ENCODE peak calls at places on chromosomes 4 and X, in five cellular contexts. One of them, this sample, is unnamed.

GRCh38 chrX:50770702-50771101 is 43.3 kb downstream of the SHROOM4 start:
- DNase-seq in mammary epithelial cell: peak; percentile 5
- DNase-seq in dorsolateral prefrontal cortex: no peak
- DNase-seq in ovary: no peak
- DNase-seq in psoas muscle: no peak
- DNase-seq in this sample: peak; percentile 78

GRCh38 chr4:174873931-174874330 is 44.2 kb upstream of the ADAM29 start:
- DNase-seq in ovary: no peak
- DNase-seq in dorsolateral prefrontal cortex: no peak
- DNase-seq in mammary epithelial cell: no peak
- DNase-seq in psoas muscle: no peak
- DNase-seq in this sample: no peak

GRCh38 chr4:107643021-107643420 is 77.0 kb downstream of the PAPSS1 start:
- DNase-seq in mammary epithelial cell: no peak
- DNase-seq in psoas muscle: no peak
- DNase-seq in dorsolateral prefrontal cortex: no peak
- DNase-seq in ovary: no peak
- DNase-seq in this sample: no peak

GRCh38 chrX:16765618-16766017 is 20.6 kb upstream of the TXLNG start:
- DNase-seq in mammary epithelial cell: no peak
- DNase-seq in dorsolateral prefrontal cortex: no peak
- DNase-seq in ovary: no peak
- DNase-seq in psoas muscle: no peak
- DNase-seq in this sample: no peak

GRCh38 chr4:169774466-169775445 is 17.0 kb upstream of the HPF1 start:
- DNase-seq in ovary: no peak
- DNase-seq in mammary epithelial cell: no peak
- DNase-seq in dorsolateral prefrontal cortex: no peak
- DNase-seq in psoas muscle: peak; percentile 49
- DNase-seq in this sample: no peak

GRCh38 chr4:137156054-137156453 is 376.2 kb downstream of the PCDH18 start:
- DNase-seq in mammary epithelial cell: peak; percentile 1
- DNase-seq in dorsolateral prefrontal cortex: no peak
- DNase-seq in psoas muscle: no peak
- DNase-seq in ovary: no peak
- DNase-seq in this sample: no peak

GRCh38 chrX:19889582-19890342 is 2.4 kb upstream of the SH3KBP1 start:
- DNase-seq in psoas muscle: no peak
- DNase-seq in mammary epithelial cell: peak; percentile 76
- DNase-seq in dorsolateral prefrontal cortex: no peak
- DNase-seq in ovary: peak; percentile 41
- DNase-seq in this sample: no peak

GRCh38 chrX:11406109-11406755 is 113.0 kb downstream of the AMELX start:
- DNase-seq in dorsolateral prefrontal cortex: no peak
- DNase-seq in mammary epithelial cell: peak; percentile 10
- DNase-seq in psoas muscle: no peak
- DNase-seq in ovary: no peak
- DNase-seq in this sample: no peak

GRCh38 chrX:40683245-40683644 is 35.9 kb upstream of the CXorf38 start:
- DNase-seq in dorsolateral prefrontal cortex: no peak
- DNase-seq in mammary epithelial cell: no peak
- DNase-seq in ovary: no peak
- DNase-seq in psoas muscle: no peak
- DNase-seq in this sample: no peak

GRCh38 chrX:9180623-9181022 is 146.7 kb upstream of the FAM9B start:
- DNase-seq in mammary epithelial cell: no peak
- DNase-seq in ovary: no peak
- DNase-seq in psoas muscle: no peak
- DNase-seq in dorsolateral prefrontal cortex: no peak
- DNase-seq in this sample: no peak

GRCh38 chr4:70943115-70943514 is 40.9 kb downstream of the MOB1B start:
- DNase-seq in dorsolateral prefrontal cortex: no peak
- DNase-seq in mammary epithelial cell: no peak
- DNase-seq in ovary: no peak
- DNase-seq in psoas muscle: no peak
- DNase-seq in this sample: no peak

GRCh38 chrX:69234624-69235023 is 69.4 kb upstream of the PJA1 start:
- DNase-seq in dorsolateral prefrontal cortex: no peak
- DNase-seq in psoas muscle: no peak
- DNase-seq in mammary epithelial cell: no peak
- DNase-seq in ovary: no peak
- DNase-seq in this sample: no peak

GRCh38 chr4:8310306-8310705 is 40.8 kb downstream of the HTRA3 start:
- DNase-seq in dorsolateral prefrontal cortex: peak; percentile 3
- DNase-seq in ovary: peak; percentile 16
- DNase-seq in mammary epithelial cell: no peak
- DNase-seq in psoas muscle: peak; percentile 48
- DNase-seq in this sample: peak; percentile 6

GRCh38 chrX:124413244-124413643 is 66.9 kb downstream of the SH2D1A start:
- DNase-seq in psoas muscle: no peak
- DNase-seq in mammary epithelial cell: no peak
- DNase-seq in ovary: no peak
- DNase-seq in dorsolateral prefrontal cortex: no peak
- DNase-seq in this sample: no peak

GRCh38 chr4:77821775-77822174 is 2.6 kb upstream of the CNOT6L start:
- DNase-seq in mammary epithelial cell: no peak
- DNase-seq in ovary: no peak
- DNase-seq in psoas muscle: no peak
- DNase-seq in dorsolateral prefrontal cortex: no peak
- DNase-seq in this sample: no peak

GRCh38 chr4:176792348-176793059 is at the start of gene VEGFC:
- DNase-seq in ovary: peak; percentile 68
- DNase-seq in dorsolateral prefrontal cortex: peak; percentile 42
- DNase-seq in psoas muscle: peak; percentile 78
- DNase-seq in mammary epithelial cell: peak; percentile 73
- DNase-seq in this sample: peak; percentile 51
- H3K27ac ChIP-seq in ovary: peak within 1 kb of the TSS; percentile 74
- H3K27ac ChIP-seq in dorsolateral prefrontal cortex: no peak within 1 kb of the TSS
- H3K27ac ChIP-seq in psoas muscle: peak within 1 kb of the TSS; percentile 83
- H3K27ac ChIP-seq in mammary epithelial cell: peak within 1 kb of the TSS; percentile 73
- H3K27ac ChIP-seq in this sample: peak within 1 kb of the TSS; percentile 92

DNA sequence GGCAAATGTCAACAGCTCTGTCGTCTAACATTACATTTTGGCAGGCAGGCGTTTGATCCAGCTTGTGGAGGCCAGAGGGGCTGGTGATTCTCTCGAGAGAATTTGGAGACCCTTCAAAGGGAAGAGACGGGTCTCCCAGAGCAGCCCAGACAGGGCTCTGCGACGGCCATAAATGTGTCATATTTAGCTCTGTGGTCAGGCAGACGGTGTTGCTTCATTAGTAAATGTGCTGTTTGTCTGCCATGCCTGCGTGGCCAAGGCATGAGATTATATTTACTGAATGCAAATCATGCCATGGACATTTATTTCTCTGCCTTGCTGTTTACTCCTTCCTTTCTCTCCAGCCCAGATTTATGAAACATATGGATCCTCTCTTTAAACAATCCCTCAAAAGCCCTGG is 68.8 kb downstream of the SORCS2 start:
- DNase-seq in dorsolateral prefrontal cortex: no peak
- DNase-seq in ovary: no peak
- DNase-seq in mammary epithelial cell: no peak
- DNase-seq in psoas muscle: no peak
- DNase-seq in this sample: no peak
- H3K27ac ChIP-seq in dorsolateral prefrontal cortex: no peak overlapping the region
- H3K27ac ChIP-seq in ovary: no peak overlapping the region
- H3K27ac ChIP-seq in mammary epithelial cell: no peak overlapping the region
- H3K27ac ChIP-seq in psoas muscle: peak overlapping the region; percentile 71
- H3K27ac ChIP-seq in this sample: no peak overlapping the region

DNA sequence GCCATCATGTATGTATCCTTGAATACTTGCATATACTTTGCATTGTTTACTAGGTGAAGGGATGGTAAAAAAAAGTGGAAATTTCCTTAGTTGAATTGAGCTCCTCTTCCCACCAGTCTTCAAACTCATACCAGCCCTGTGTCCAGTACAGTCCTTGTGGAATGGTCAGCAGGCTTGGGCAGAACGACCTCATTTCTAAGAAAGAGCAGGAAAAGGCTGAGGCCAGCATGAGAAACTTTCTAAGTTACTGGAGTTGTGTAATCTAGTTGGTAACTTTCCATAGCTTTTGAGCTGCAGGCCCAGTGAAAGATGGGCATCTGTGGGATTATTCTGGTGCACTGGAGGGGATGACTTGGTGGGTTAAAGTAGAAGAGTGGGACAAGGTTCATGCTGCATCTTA is 87.6 kb downstream of the DCUN1D4 start:
- DNase-seq in ovary: no peak
- DNase-seq in psoas muscle: no peak
- DNase-seq in mammary epithelial cell: no peak
- DNase-seq in dorsolateral prefrontal cortex: no peak
- DNase-seq in this sample: no peak
- H3K27ac ChIP-seq in ovary: no peak overlapping the region
- H3K27ac ChIP-seq in psoas muscle: no peak overlapping the region
- H3K27ac ChIP-seq in mammary epithelial cell: no peak overlapping the region
- H3K27ac ChIP-seq in dorsolateral prefrontal cortex: no peak overlapping the region
- H3K27ac ChIP-seq in this sample: no peak overlapping the region

GRCh38 chrX:130246084-130246483 is 22.6 kb downstream of the ZNF280C start:
- DNase-seq in mammary epithelial cell: no peak
- DNase-seq in ovary: no peak
- DNase-seq in dorsolateral prefrontal cortex: no peak
- DNase-seq in psoas muscle: no peak
- DNase-seq in this sample: no peak
- H3K27ac ChIP-seq in mammary epithelial cell: no peak overlapping the region
- H3K27ac ChIP-seq in ovary: no peak overlapping the region
- H3K27ac ChIP-seq in dorsolateral prefrontal cortex: no peak overlapping the region
- H3K27ac ChIP-seq in psoas muscle: no peak overlapping the region
- H3K27ac ChIP-seq in this sample: no peak overlapping the region

GRCh38 chr4:187258651-187259401 is 535.2 kb upstream of the FAT1 start:
- DNase-seq in psoas muscle: no peak
- DNase-seq in ovary: no peak
- DNase-seq in mammary epithelial cell: no peak
- DNase-seq in dorsolateral prefrontal cortex: no peak
- DNase-seq in this sample: no peak
- H3K27ac ChIP-seq in psoas muscle: no peak overlapping the region
- H3K27ac ChIP-seq in ovary: no peak overlapping the region
- H3K27ac ChIP-seq in mammary epithelial cell: no peak overlapping the region
- H3K27ac ChIP-seq in dorsolateral prefrontal cortex: no peak overlapping the region
- H3K27ac ChIP-seq in this sample: no peak overlapping the region

DNA sequence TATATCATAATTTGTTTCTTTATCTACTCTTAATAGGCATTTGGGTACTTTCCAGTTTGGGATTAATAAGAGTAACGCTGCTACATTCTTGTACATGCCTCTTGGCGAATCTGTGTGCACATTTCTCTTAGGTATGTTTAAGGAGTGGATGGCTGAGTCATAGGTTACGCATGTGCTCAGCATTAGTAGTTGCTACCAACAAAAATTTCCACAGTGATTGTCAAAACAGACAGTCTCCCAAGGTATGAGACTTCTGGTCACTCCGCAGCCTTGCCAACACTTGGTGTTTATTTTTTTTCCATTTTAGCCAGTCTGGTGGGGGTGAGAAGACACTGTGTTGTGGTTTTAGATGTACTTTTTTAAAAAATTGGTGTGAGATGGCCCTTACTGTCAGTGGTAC is 44.6 kb downstream of the FGFBP1 start:
- DNase-seq in mammary epithelial cell: peak; percentile 99
- DNase-seq in ovary: no peak
- DNase-seq in psoas muscle: no peak
- DNase-seq in dorsolateral prefrontal cortex: no peak
- DNase-seq in this sample: peak; percentile 28
- H3K27ac ChIP-seq in mammary epithelial cell: peak overlapping the region; percentile 99
- H3K27ac ChIP-seq in ovary: no peak overlapping the region
- H3K27ac ChIP-seq in psoas muscle: no peak overlapping the region
- H3K27ac ChIP-seq in dorsolateral prefrontal cortex: no peak overlapping the region
- H3K27ac ChIP-seq in this sample: no peak overlapping the region

GRCh38 chrX:150362599-150363481 is at the start of gene MAMLD1:
- DNase-seq in ovary: peak; percentile 78
- DNase-seq in dorsolateral prefrontal cortex: peak; percentile 70
- DNase-seq in psoas muscle: peak; percentile 85
- DNase-seq in mammary epithelial cell: peak; percentile 73
- DNase-seq in this sample: peak; percentile 64
- H3K27ac ChIP-seq in ovary: peak within 1 kb of the TSS; percentile 75
- H3K27ac ChIP-seq in dorsolateral prefrontal cortex: peak within 1 kb of the TSS; percentile 89
- H3K27ac ChIP-seq in psoas muscle: peak within 1 kb of the TSS; percentile 86
- H3K27ac ChIP-seq in mammary epithelial cell: peak within 1 kb of the TSS; percentile 59
- H3K27ac ChIP-seq in this sample: peak within 1 kb of the TSS; percentile 75

DNA sequence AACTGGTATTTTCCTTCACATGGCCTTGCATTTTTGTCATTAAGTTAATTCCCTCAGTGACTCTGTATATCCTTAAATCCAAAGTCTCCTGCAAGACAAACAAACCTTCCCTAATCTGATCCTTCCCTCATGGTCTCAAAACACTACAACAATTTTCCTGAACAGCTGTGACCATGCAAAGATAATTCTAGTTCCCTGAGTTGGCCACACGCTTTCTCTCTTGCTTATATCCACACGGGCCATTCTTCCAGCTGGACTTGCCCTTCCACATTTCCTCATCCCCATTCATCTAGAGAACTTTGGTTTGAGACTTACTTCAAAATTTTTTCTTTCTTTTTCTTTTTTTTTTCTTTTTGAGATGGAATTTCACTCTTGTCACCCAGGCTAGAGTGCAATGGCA is 1590.7 kb downstream of the STIM2 start:
- DNase-seq in psoas muscle: no peak
- DNase-seq in mammary epithelial cell: no peak
- DNase-seq in dorsolateral prefrontal cortex: no peak
- DNase-seq in ovary: no peak
- DNase-seq in this sample: no peak
- H3K27ac ChIP-seq in psoas muscle: no peak overlapping the region
- H3K27ac ChIP-seq in mammary epithelial cell: no peak overlapping the region
- H3K27ac ChIP-seq in dorsolateral prefrontal cortex: no peak overlapping the region
- H3K27ac ChIP-seq in ovary: no peak overlapping the region
- H3K27ac ChIP-seq in this sample: no peak overlapping the region

DNA sequence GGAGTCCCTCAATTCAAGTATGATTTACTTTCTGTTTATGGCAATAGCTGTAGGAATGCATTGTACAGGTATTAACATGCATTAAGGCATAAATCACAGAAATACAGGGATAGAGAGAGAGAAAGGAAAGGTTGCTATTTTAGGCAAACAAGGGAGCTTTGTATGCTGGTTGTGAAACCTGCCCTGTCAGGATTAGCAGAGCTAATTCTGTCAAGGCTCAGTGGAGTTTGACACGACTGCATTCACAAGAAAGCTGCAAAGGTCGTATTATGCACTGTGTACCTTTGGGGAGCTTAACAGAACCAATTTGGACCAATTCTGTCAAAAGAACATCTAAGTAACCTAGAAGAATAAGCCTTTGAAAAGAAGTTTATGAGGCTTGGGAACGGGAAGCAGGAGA is 239.3 kb downstream of the GRIA2 start:
- DNase-seq in dorsolateral prefrontal cortex: no peak
- DNase-seq in ovary: no peak
- DNase-seq in psoas muscle: no peak
- DNase-seq in mammary epithelial cell: peak; percentile 82
- DNase-seq in this sample: no peak
- H3K27ac ChIP-seq in dorsolateral prefrontal cortex: no peak overlapping the region
- H3K27ac ChIP-seq in ovary: no peak overlapping the region
- H3K27ac ChIP-seq in psoas muscle: no peak overlapping the region
- H3K27ac ChIP-seq in mammary epithelial cell: peak overlapping the region; percentile 55
- H3K27ac ChIP-seq in this sample: no peak overlapping the region

This sample was measured in upper lobe of left lung.